ENCODE peak calls at places on chromosomes 3 and 15, in ten cellular contexts. X is tibial nerve, H is left ventricle myocardium inferior, K is endothelial cell, O is cardiac fibroblast, F is HFF-Myc, E is A549, Z is right atrium auricular region, M is osteoblast, P is heart left ventricle. W is an unnamed sample.
A peak's percentile ranks its signal among the peaks of the same experiment; 100 is the strongest.

GRCh38 chr3:152272771-152273242 is 4.1 kb downstream of the MBNL1 start:
- DNase-seq in F (peak; percentile 57), X (no peak), M (no peak), O (peak; percentile 91), E (no peak), H (no peak), Z (no peak), K (no peak), P (no peak), W (no peak)

GRCh38 chr3:111926266-111926676 is 52.6 kb upstream of the ABHD10 start:
- DNase-seq in O (no peak), K (no peak), M (no peak), Z (no peak), X (no peak), E (no peak), H (no peak), F (no peak), P (no peak), W (no peak)

GRCh38 chr15:89127054-89127702 is 38.9 kb downstream of the ABHD2 start:
- DNase-seq in F (no peak), P (no peak), K (no peak), E (peak; percentile 42), X (no peak), M (no peak), H (no peak), Z (no peak), O (no peak), W (no peak)

GRCh38 chr3:141735176-141735575 is 2.9 kb upstream of the RNF7 start:
- DNase-seq in E (no peak), K (no peak), Z (no peak), P (no peak), H (no peak), O (no peak), M (no peak), F (no peak), X (no peak), W (no peak)

GRCh38 chr3:67490658-67491057 is 163.8 kb downstream of the SUCLG2 start:
- DNase-seq in H (no peak), P (no peak), E (no peak), Z (no peak), O (no peak), M (no peak), K (no peak), X (no peak), F (no peak), W (no peak)

GRCh38 chr15:91521996-91522395 is 331.5 kb upstream of the SLCO3A1 start:
- DNase-seq in H (no peak), O (peak; percentile 78), P (no peak), M (no peak), Z (no peak), K (no peak), F (no peak), X (no peak), E (no peak), W (no peak)

GRCh38 chr15:48393650-48394049 is 62.4 kb downstream of the DUT start:
- DNase-seq in Z (no peak), E (no peak), M (no peak), K (no peak), P (peak; percentile 51), H (peak; percentile 39), X (no peak), F (no peak), O (peak; percentile 57), W (no peak)

GRCh38 chr3:178795349-178795748 is 259.1 kb downstream of the KCNMB2 start:
- DNase-seq in F (no peak), X (no peak), P (no peak), H (no peak), O (no peak), Z (no peak), K (no peak), E (no peak), M (no peak), W (no peak)

GRCh38 chr3:178385280-178385952 is 150.8 kb upstream of the KCNMB2 start:
- DNase-seq in F (no peak), E (peak; percentile 5), M (no peak), H (no peak), O (peak; percentile 71), X (no peak), Z (no peak), P (no peak), K (peak; percentile 46), W (no peak)

GRCh38 chr3:197606468-197606867 is 50.7 kb upstream of the BDH1 start:
- DNase-seq in H (no peak), K (no peak), E (no peak), X (no peak), P (no peak), M (no peak), O (no peak), Z (no peak), F (no peak), W (no peak)

GRCh38 chr3:22858486-22858885 is 344.6 kb upstream of the UBE2E2 start:
- DNase-seq in M (no peak), E (no peak), P (no peak), X (no peak), O (no peak), K (no peak), Z (no peak), H (no peak), F (no peak), W (no peak)

GRCh38 chr3:22862111-22862510 is 341.0 kb upstream of the UBE2E2 start:
- DNase-seq in X (no peak), M (no peak), F (no peak), K (no peak), P (no peak), Z (no peak), H (no peak), E (peak; percentile 9), O (no peak), W (no peak)

GRCh38 chr3:22859618-22860017 is 343.5 kb upstream of the UBE2E2 start:
- DNase-seq in H (no peak), Z (no peak), K (no peak), O (no peak), P (no peak), F (no peak), M (no peak), E (no peak), X (no peak), W (no peak)

GRCh38 chr3:22861426-22861825 is 341.7 kb upstream of the UBE2E2 start:
- DNase-seq in K (no peak), P (no peak), O (no peak), M (no peak), X (no peak), E (no peak), F (no peak), Z (no peak), H (no peak), W (no peak)
- TF ChIP-seq CTCF in K (no peak), P (no peak), O (no peak), M (no peak), X (no peak), E (no peak), F (no peak), Z (no peak), H (no peak), W (no peak)

GRCh38 chr15:62105266-62105665 is 38.5 kb downstream of the C2CD4A start:
- DNase-seq in X (no peak), H (no peak), K (no peak), Z (no peak), P (no peak), O (no peak), F (no peak), E (no peak), M (no peak), W (no peak)

GRCh38 chr15:62104406-62104805 is 37.6 kb downstream of the C2CD4A start:
- DNase-seq in O (no peak), M (no peak), P (no peak), X (no peak), Z (no peak), F (no peak), E (no peak), K (no peak), H (no peak), W (no peak)

GRCh38 chr15:62107561-62108110 is 40.9 kb downstream of the C2CD4A start:
- DNase-seq in H (no peak), K (no peak), P (no peak), Z (no peak), X (no peak), F (no peak), O (peak; percentile 29), E (peak; percentile 26), M (no peak), W (no peak)

GRCh38 chr15:62103431-62103830 is 36.7 kb downstream of the C2CD4A start:
- DNase-seq in H (no peak), F (no peak), Z (no peak), E (no peak), P (no peak), K (no peak), X (no peak), O (no peak), M (no peak), W (no peak)

GRCh38 chr15:62104846-62105245 is 38.1 kb downstream of the C2CD4A start:
- DNase-seq in E (no peak), F (no peak), Z (no peak), O (no peak), P (no peak), H (no peak), M (no peak), K (no peak), X (no peak), W (no peak)
- TF ChIP-seq CTCF in E (no peak), F (no peak), Z (no peak), O (no peak), P (no peak), H (no peak), M (no peak), K (no peak), X (no peak), W (no peak)

DNA sequence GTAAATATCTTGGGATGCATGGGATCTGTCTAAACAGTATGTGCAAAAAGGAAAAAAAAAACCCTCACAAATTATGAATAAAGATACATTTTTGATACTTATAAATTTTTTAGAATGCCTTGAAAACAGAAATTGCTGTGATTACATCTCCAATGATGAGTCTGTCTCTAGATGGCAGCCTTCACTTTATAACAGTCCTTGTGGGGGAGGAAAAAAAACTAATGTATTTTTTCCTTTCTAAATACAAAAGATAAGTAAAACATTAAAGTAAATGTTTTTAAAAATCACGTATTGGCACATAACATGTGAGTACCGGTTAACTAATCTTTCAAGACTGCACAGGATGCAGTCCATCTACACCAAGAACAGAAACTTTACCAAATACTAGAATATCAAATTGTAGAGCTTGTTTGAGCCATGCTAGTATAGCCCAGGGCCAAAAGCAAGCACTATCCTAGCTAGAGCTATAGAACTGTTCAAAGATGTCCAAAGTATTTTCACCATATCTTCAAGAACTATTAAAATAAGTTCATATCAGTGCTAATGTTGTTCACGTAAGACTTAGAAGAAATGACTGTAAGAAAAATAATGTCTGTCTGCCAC is 206.4 kb downstream of the STAG1 start:
- DNase-seq in O (peak; percentile 56), E (peak; percentile 3), P (no peak), K (no peak), M (peak; percentile 48), X (no peak), F (no peak), H (no peak), Z (no peak), W (no peak)
- TF ChIP-seq CTCF in O (no peak), E (peak; percentile 28), P (no peak), K (no peak), M (peak; percentile 49), X (no peak), F (no peak), H (peak; percentile 30), Z (no peak), W (no peak)

DNA sequence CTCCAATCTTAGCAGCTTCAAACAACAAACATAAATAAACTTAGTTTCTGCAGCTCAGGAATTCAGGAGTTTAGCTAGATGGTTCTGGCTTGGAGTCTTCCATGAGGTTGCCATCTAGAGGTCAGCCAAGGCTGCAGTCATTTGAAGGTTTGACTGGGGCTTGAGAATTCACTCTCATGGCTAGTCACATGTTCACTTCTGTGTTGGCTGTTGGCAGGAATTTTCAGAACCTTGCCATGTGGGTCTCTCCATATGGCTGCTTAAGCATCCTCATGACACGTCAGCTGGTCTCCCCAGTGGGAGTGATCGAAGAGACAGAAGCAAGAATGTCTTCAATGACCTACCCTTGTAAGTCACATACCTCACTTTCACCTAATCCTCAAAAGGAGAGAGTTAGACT is 269.2 kb upstream of the CNTN3 start:
- DNase-seq in H (no peak), X (no peak), P (no peak), K (peak; percentile 14), M (no peak), E (peak; percentile 4), F (no peak), Z (no peak), O (peak; percentile 30), W (no peak)
- TF ChIP-seq CTCF in H (peak; percentile 31), X (no peak), P (no peak), K (peak; percentile 19), M (no peak), E (no peak), F (peak; percentile 22), Z (no peak), O (peak; percentile 48), W (no peak)